ENCODE peak calls at places on chromosomes 16 and 17, in ten cellular contexts. K is activated CD4-positive, CD25-positive, alpha-beta regulatory T cell treated with anti-CD3 and anti-CD28 coated beads, Interleukin-2, amount 50 U/mL, for 16 hours; H is SJCRH30; M is LHCN-M2; Z is stromal cell of bone marrow; W is SK-N-DZ; E is GM20000; P is EL; R is naive B cell; I is M059J. B is an unnamed sample.
A peak's percentile ranks its signal among the peaks of the same experiment; 100 is the strongest.

GRCh38 chr16:28320741-28321140 is 28.4 kb downstream of the SBK1 start:
- DNase-seq in K (no peak), H (no peak), M (no peak), Z (no peak), W (no peak), E (no peak), P (no peak), R (no peak), I (no peak), B (no peak)

GRCh38 chr17:61657338-61657737 is 66.3 kb upstream of the NACA2 start:
- DNase-seq in K (no peak), H (no peak), M (no peak), Z (no peak), W (no peak), E (no peak), P (no peak), R (no peak), I (no peak), B (no peak)

GRCh38 chr16:86854895-86855294 is 276.5 kb downstream of the FOXL1 start:
- DNase-seq in K (no peak), H (no peak), M (peak; percentile 31), Z (no peak), W (no peak), E (no peak), P (peak; percentile 12), R (no peak), I (peak; percentile 50), B (no peak)

GRCh38 chr17:54537656-54538055 is 363.0 kb upstream of the TOM1L1 start:
- DNase-seq in K (no peak), H (no peak), M (no peak), Z (no peak), W (no peak), E (no peak), P (no peak), R (no peak), I (no peak), B (no peak)

GRCh38 chr17:1625053-1625452 is 3.6 kb downstream of the SLC43A2 start:
- DNase-seq in K (no peak), H (no peak), M (no peak), Z (no peak), W (no peak), E (no peak), P (no peak), R (no peak), I (no peak), B (no peak)

GRCh38 chr16:29962344-29962994 is 590 bp downstream of the TMEM219 start:
- DNase-seq in K (no peak), H (no peak), M (no peak), Z (peak; percentile 15), W (no peak), E (no peak), P (peak; percentile 48), R (peak; percentile 25), I (peak; percentile 54), B (peak; percentile 27)

GRCh38 chr17:44278006-44278405 is 10.1 kb upstream of the SLC4A1 start:
- DNase-seq in K (no peak), H (no peak), M (no peak), Z (peak; percentile 25), W (no peak), E (no peak), P (no peak), R (no peak), I (peak; percentile 48), B (no peak)

GRCh38 chr17:44795928-44796327 is 34.2 kb downstream of the GJC1 start:
- DNase-seq in K (no peak), H (no peak), M (no peak), Z (no peak), W (no peak), E (no peak), P (no peak), R (no peak), I (no peak), B (no peak)

GRCh38 chr17:75487351-75488070 is 27.8 kb downstream of the CASKIN2 start:
- DNase-seq in K (no peak), H (no peak), M (no peak), Z (no peak), W (no peak), E (peak; percentile 79), P (no peak), R (peak; percentile 33), I (no peak), B (peak; percentile 61)

GRCh38 chr17:62807812-62808575 is at the start of gene MARCHF10:
- DNase-seq in K (no peak), H (no peak), M (no peak), Z (no peak), W (peak; percentile 29), E (peak; percentile 75), P (peak; percentile 23), R (peak; percentile 61), I (peak; percentile 28), B (no peak)

GRCh38 chr17:15952048-15952532 is 7.2 kb downstream of the ADORA2B start:
- DNase-seq in K (no peak), H (no peak), M (no peak), Z (no peak), W (no peak), E (no peak), P (no peak), R (no peak), I (no peak), B (no peak)

GRCh38 chr16:89616576-89617437 is 3.4 kb downstream of the DPEP1 start:
- DNase-seq in K (no peak), H (no peak), M (no peak), Z (no peak), W (no peak), E (no peak), P (no peak), R (no peak), I (no peak), B (no peak)

GRCh38 chr17:47203984-47204721 is 5.0 kb upstream of the MYL4 start:
- DNase-seq in K (no peak), H (peak; percentile 29), M (peak; percentile 83), Z (no peak), W (no peak), E (no peak), P (peak; percentile 54), R (peak; percentile 25), I (peak; percentile 77), B (peak; percentile 60)

GRCh38 chr16:27254262-27254811 is 14.2 kb downstream of the NSMCE1 start:
- DNase-seq in K (no peak), H (no peak), M (no peak), Z (no peak), W (no peak), E (peak; percentile 60), P (no peak), R (no peak), I (no peak), B (no peak)

GRCh38 chr16:66927012-66927436 is 1.7 kb upstream of the RRAD start:
- DNase-seq in K (no peak), H (peak; percentile 84), M (peak; percentile 98), Z (peak; percentile 79), W (no peak), E (peak; percentile 75), P (peak; percentile 95), R (no peak), I (peak; percentile 100), B (peak; percentile 95)

GRCh38 chr16:57878586-57878985 is 76.3 kb upstream of the KIFC3 start:
- DNase-seq in K (no peak), H (no peak), M (no peak), Z (no peak), W (no peak), E (peak; percentile 19), P (no peak), R (no peak), I (no peak), B (no peak)

GRCh38 chr17:17669081-17669850 is 12.0 kb upstream of the RAI1 start:
- DNase-seq in K (no peak), H (peak; percentile 65), M (no peak), Z (no peak), W (peak; percentile 93), E (no peak), P (peak; percentile 33), R (no peak), I (no peak), B (peak; percentile 76)

GRCh38 chr16:66973716-66974115 is 12.7 kb downstream of the CES3 start:
- DNase-seq in K (no peak), H (no peak), M (no peak), Z (no peak), W (no peak), E (no peak), P (no peak), R (no peak), I (no peak), B (no peak)

GRCh38 chr16:28883221-28883996 is 5.1 kb downstream of the ATP2A1 start:
- DNase-seq in K (no peak), H (no peak), M (no peak), Z (no peak), W (no peak), E (no peak), P (no peak), R (no peak), I (no peak), B (no peak)

GRCh38 chr16:57757326-57757786 is 21.8 kb downstream of the KATNB1 start:
- DNase-seq in K (peak; percentile 80), H (peak; percentile 80), M (peak; percentile 69), Z (peak; percentile 54), W (peak; percentile 50), E (peak; percentile 97), P (peak; percentile 78), R (peak; percentile 68), I (peak; percentile 76), B (peak; percentile 70)

GRCh38 chr16:58096249-58096648 is 32.9 kb downstream of the CFAP20 start:
- DNase-seq in K (no peak), H (no peak), M (no peak), Z (no peak), W (no peak), E (no peak), P (no peak), R (no peak), I (no peak), B (peak; percentile 7)

GRCh38 chr16:84496991-84497390 is 7.5 kb downstream of the MEAK7 start:
- DNase-seq in K (no peak), H (no peak), M (no peak), Z (no peak), W (no peak), E (no peak), P (no peak), R (no peak), I (no peak), B (no peak)

GRCh38 chr16:19431636-19432340 is 14.1 kb downstream of the TMC5 start:
- DNase-seq in K (no peak), H (no peak), M (no peak), Z (no peak), W (peak; percentile 69), E (no peak), P (no peak), R (no peak), I (no peak), B (no peak)

GRCh38 chr16:68997564-68997963 is 107.9 kb upstream of the HAS3 start:
- DNase-seq in K (no peak), H (no peak), M (no peak), Z (no peak), W (no peak), E (no peak), P (no peak), R (no peak), I (no peak), B (no peak)

GRCh38 chr16:31084584-31085298 is 4.0 kb downstream of the PRSS53 start:
- DNase-seq in K (no peak), H (peak; percentile 78), M (peak; percentile 70), Z (no peak), W (no peak), E (no peak), P (no peak), R (no peak), I (no peak), B (no peak)

GRCh38 chr17:7367083-7367482 is 12.1 kb downstream of the TMEM95 start:
- DNase-seq in K (no peak), H (no peak), M (no peak), Z (no peak), W (no peak), E (no peak), P (no peak), R (no peak), I (no peak), B (no peak)

GRCh38 chr17:34619687-34620217 is 40.4 kb downstream of the TMEM132E start:
- DNase-seq in K (no peak), H (no peak), M (no peak), Z (no peak), W (peak; percentile 59), E (no peak), P (no peak), R (no peak), I (no peak), B (no peak)

GRCh38 chr17:1168537-1169234 is 11.1 kb downstream of the ABR start:
- DNase-seq in K (no peak), H (no peak), M (no peak), Z (no peak), W (no peak), E (no peak), P (no peak), R (no peak), I (no peak), B (no peak)